ENCODE peak calls at places on chromosome 1, in four cellular contexts. L, N, K and I are unnamed samples.

GRCh38 chr1:178086294-178087255 is 7.3 kb upstream of the RASAL2 start:
- DNase-seq in L (no peak), N (no peak), K (no peak), I (no peak)

GRCh38 chr1:145740269-145740668 is 21.0 kb downstream of the CD160 start:
- DNase-seq in L (no peak), N (no peak), K (no peak), I (no peak)

GRCh38 chr1:944341-945325 is 14.4 kb downstream of the NOC2L start:
- DNase-seq in L (no peak), N (no peak), K (no peak), I (no peak)

GRCh38 chr1:89566761-89567174 is 42.1 kb downstream of the LRRC8B start:
- DNase-seq in L (no peak), N (no peak), K (no peak), I (peak)

GRCh38 chr1:36349241-36349671 is 25.8 kb upstream of the EVA1B start:
- DNase-seq in L (peak), N (peak), K (no peak), I (no peak)

GRCh38 chr1:17629460-17629859 is 90.0 kb downstream of the ARHGEF10L start:
- DNase-seq in L (no peak), N (no peak), K (no peak), I (no peak)

GRCh38 chr1:229253170-229253974 is 17.5 kb upstream of the RAB4A start:
- DNase-seq in L (no peak), N (no peak), K (no peak), I (no peak)

GRCh38 chr1:101410048-101410878 is 173.4 kb downstream of the S1PR1 start:
- DNase-seq in L (peak), N (peak), K (no peak), I (no peak)

GRCh38 chr1:111769517-111770146 is 13.9 kb downstream of the DDX20 start:
- DNase-seq in L (peak), N (peak), K (peak), I (no peak)